ENCODE peak calls at places on chromosomes 16 and 17, in six cellular contexts. Z is right cardiac atrium, N is heart left ventricle, B is psoas muscle, C is aorta, M is OCI-LY7. X is an unnamed sample. For H3K4me1, the result is how much of the 10 kb centered on the place peaks cover.

GRCh38 chr17:77494664-77495435 is 354.1 kb downstream of the SEC14L1 start:
- DNase-seq in N (peak), B (peak), M (peak), C (peak), Z (peak), X (peak)

GRCh38 chr17:72922223-72922622 is 170.3 kb downstream of the SLC39A11 start:
- DNase-seq in Z (no peak), C (no peak), B (no peak), N (no peak), M (no peak), X (no peak)

GRCh38 chr17:78717431-78717980 is 64.6 kb downstream of the CYTH1 start:
- DNase-seq in C (no peak), B (no peak), M (peak), Z (no peak), N (no peak), X (no peak)

GRCh38 chr17:79446347-79446746 is 164.5 kb downstream of the RBFOX3 start:
- DNase-seq in M (no peak), B (no peak), C (no peak), N (no peak), Z (no peak), X (no peak)

GRCh38 chr16:69324013-69324531 is 6.3 kb downstream of the PDF start:
- DNase-seq in N (peak), M (no peak), Z (peak), B (peak), C (peak), X (no peak)

GRCh38 chr17:2958706-2959222 is 104.6 kb downstream of the OR1D5 start:
- DNase-seq in M (no peak), C (no peak), Z (no peak), N (no peak), B (no peak), X (no peak)

GRCh38 chr16:81478876-81479496 is 34.4 kb downstream of the CMIP start:
- DNase-seq in Z (peak), N (peak), C (peak), B (no peak), M (peak), X (peak)

GRCh38 chr17:42337442-42337841 is 49.1 kb downstream of the STAT5A start:
- DNase-seq in M (no peak), B (no peak), C (peak), N (no peak), Z (no peak), X (no peak)

GRCh38 chr16:30786115-30786935 is 680 bp downstream of the ZNF629 start:
- DNase-seq in M (no peak), N (peak), B (peak), C (no peak), Z (peak), X (no peak)

DNA sequence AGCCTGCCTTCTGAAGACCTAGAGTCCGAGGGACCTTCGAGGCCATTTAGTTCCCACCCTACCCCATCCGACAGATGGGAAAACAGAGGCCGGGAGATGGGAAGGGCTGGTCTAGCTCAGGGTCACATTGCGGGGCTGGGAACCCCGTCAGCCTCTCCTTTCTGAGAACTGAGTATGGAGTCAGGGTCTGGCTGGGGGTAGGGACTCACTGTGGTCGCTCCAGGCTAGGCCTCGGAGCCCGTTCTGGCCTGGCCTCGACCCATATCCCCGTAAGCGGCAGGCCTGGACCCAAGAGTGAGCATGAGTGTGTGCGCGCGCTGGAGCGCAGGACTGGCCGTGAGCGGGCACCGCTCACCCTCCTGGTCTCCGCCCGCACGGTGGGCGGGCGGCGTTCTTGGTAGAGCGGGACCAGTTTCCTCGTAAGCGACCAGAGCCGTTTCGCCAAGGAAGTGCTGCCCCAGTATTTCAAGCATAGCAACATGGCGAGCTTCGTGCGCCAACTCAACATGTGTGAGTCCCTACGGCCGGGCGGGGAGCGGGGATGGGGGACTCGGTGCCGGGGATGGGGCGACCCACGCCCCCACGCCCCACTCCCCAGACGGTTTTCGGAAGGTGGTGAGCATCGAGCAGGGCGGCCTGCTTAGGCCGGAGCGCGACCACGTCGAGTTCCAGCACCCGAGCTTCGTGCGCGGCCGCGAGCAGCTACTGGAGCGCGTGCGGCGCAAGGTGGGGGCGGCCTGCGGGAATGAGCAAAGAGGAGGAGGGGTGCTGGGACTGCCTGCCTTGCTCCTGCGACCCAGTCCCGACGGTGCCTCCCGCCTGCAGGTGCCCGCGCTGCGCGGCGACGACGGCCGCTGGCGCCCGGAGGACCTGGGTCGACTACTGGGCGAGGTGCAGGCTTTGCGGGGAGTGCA is 833 bp downstream of the HSF4 start:
- DNase-seq in C (no peak), Z (peak), B (peak), M (no peak), N (no peak), X (no peak)
- H3K4me1 ChIP-seq in C (under half), Z (under half), B (under half), M (under half), N (under half), X (under half)

DNA sequence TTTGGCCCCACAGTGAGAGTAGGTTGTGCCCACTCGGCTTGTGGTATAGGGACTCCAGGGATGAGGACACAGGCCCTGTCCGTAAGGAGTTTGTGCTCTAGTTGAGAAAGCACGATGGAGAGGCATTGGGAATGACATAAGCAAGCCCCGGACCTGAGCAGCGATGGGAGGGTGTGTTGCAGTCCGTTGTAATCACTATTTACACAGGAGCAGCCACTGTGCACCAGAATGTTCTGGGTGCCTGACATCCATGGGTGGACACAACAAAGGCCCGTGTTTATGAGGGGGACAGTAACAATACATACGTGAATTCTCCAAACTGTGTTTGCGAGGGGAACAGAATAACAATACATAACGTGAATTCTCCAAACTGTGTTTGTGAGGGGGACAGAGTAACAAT is 86.8 kb downstream of the NPIPB11 start:
- DNase-seq in N (no peak), Z (no peak), B (no peak), C (no peak), M (no peak), X (no peak)
- H3K4me3 ChIP-seq in N (no peak), Z (no peak), B (no peak), C (no peak), M (no peak), X (no peak)

GRCh38 chr17:7587420-7587786 is 2.5 kb downstream of the SOX15 start:
- DNase-seq in M (no peak), Z (no peak), N (peak), C (no peak), B (peak), X (no peak)
- H3K4me1 ChIP-seq in M (under half), Z (under half), N (under half), C (under half), B (under half), X (under half)

GRCh38 chr16:87966685-87967185 is 15.5 kb downstream of the BANP start:
- DNase-seq in Z (peak), C (peak), B (no peak), N (no peak), M (no peak), X (no peak)
- H3K4me3 ChIP-seq in Z (no peak), C (peak), B (no peak), N (peak), M (no peak), X (no peak)

GRCh38 chr16:89602273-89602951 is 11.0 kb upstream of the DPEP1 start:
- DNase-seq in B (no peak), Z (no peak), M (peak), C (peak), N (no peak), X (no peak)

GRCh38 chr16:89602952-89603590 is 10.4 kb upstream of the DPEP1 start:
- DNase-seq in C (no peak), N (no peak), Z (no peak), M (no peak), B (no peak), X (no peak)

GRCh38 chr16:89600427-89600826 is 13.0 kb upstream of the DPEP1 start:
- DNase-seq in B (no peak), N (no peak), C (no peak), M (no peak), Z (peak), X (no peak)

GRCh38 chr16:89600956-89601355 is 12.5 kb upstream of the DPEP1 start:
- DNase-seq in N (no peak), M (no peak), C (no peak), Z (no peak), B (no peak), X (no peak)

DNA sequence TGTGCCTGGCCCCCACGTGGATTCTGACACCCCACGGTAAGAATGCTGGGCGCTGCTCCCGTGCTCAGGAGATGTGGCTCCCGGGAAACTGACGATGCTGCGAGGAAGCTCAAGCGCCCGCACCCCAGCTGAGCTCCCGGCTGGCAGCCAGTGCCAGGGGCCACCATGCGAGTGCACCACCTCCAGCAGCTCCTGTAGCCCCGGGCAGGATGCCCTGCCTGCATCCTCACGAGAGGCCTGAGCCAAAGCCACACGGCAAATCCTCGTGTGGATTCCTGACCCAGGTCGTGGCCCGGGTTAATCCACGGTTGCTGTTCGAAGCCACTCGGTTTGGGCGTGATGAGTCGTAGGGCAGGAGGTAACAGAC is 11.6 kb upstream of the DPEP1 start:
- DNase-seq in M (no peak), N (no peak), B (no peak), C (no peak), Z (no peak), X (no peak)
- H3K4me1 ChIP-seq in M (under half), N (under half), B (under half), C (under half), Z (under half), X (under half)

X was measured in lung.